ENCODE peak calls at places on chromosomes 13 and 19, in seven cellular contexts. F is amniotic stem cell, L is foreskin fibroblast, S is EL, G is lower lobe of right lung, A is C1 segment of cervical spinal cord, X is uterus. B is an unnamed sample.

GRCh38 chr19:14556662-14557188 is 15.1 kb downstream of the NDUFB7 start:
- DNase-seq in L (peak; percentile 92), G (peak; percentile 85), F (peak; percentile 60), X (peak; percentile 59), S (peak; percentile 76), A (peak; percentile 66), B (peak; percentile 74)

GRCh38 chr13:95447766-95448165 is 104.8 kb upstream of the CLDN10 start:
- DNase-seq in S (no peak), G (no peak), L (no peak), F (no peak), A (no peak), X (no peak), B (no peak)

GRCh38 chr13:30418075-30418715 is 4.1 kb upstream of the UBE2L5 start:
- DNase-seq in F (no peak), G (no peak), S (no peak), A (no peak), X (no peak), L (peak; percentile 61), B (no peak)

GRCh38 chr13:22061806-22062391 is 391.0 kb downstream of the FGF9 start:
- DNase-seq in A (no peak), G (no peak), F (no peak), X (no peak), L (no peak), S (no peak), B (no peak)

GRCh38 chr13:60583911-60584753 is 187.1 kb downstream of the TDRD3 start:
- DNase-seq in S (peak; percentile 47), A (no peak), F (no peak), X (peak; percentile 32), L (peak; percentile 58), G (no peak), B (peak; percentile 93)

GRCh38 chr19:33868821-33869412 is 72.2 kb downstream of the KCTD15 start:
- DNase-seq in A (peak; percentile 16), S (peak; percentile 30), X (peak; percentile 24), L (peak; percentile 77), F (no peak), G (no peak), B (no peak)

GRCh38 chr13:88857256-88857655 is 1186.1 kb downstream of the SLITRK5 start:
- DNase-seq in S (no peak), L (no peak), F (no peak), A (no peak), G (no peak), X (no peak), B (no peak)

GRCh38 chr19:40567040-40567749 is 9.5 kb upstream of the SHKBP1 start:
- DNase-seq in A (no peak), G (no peak), X (no peak), S (no peak), L (peak; percentile 57), F (no peak), B (no peak)

GRCh38 chr19:13404236-13404635 is 102.0 kb downstream of the CACNA1A start:
- DNase-seq in X (no peak), S (no peak), L (no peak), A (no peak), G (no peak), F (no peak), B (no peak)

GRCh38 chr19:42153606-42154405 is 21.6 kb upstream of the POU2F2 start:
- DNase-seq in F (no peak), A (no peak), S (no peak), X (no peak), L (no peak), G (no peak), B (no peak)

GRCh38 chr19:43562698-43563241 is 12.6 kb downstream of the XRCC1 start:
- DNase-seq in X (peak; percentile 36), F (no peak), S (peak; percentile 90), L (peak; percentile 36), G (peak; percentile 88), A (peak; percentile 43), B (peak; percentile 97)

GRCh38 chr19:11656535-11656934 is 59.3 kb downstream of the ZNF627 start:
- DNase-seq in F (no peak), L (no peak), A (no peak), G (no peak), X (no peak), S (no peak), B (no peak)

GRCh38 chr13:40340368-40341085 is 325.9 kb downstream of the FOXO1 start:
- DNase-seq in A (no peak), F (no peak), L (peak; percentile 10), X (no peak), S (peak; percentile 23), G (no peak), B (no peak)

GRCh38 chr19:18832331-18833140 is 777 bp downstream of the UPF1 start:
- DNase-seq in L (peak; percentile 58), S (peak; percentile 38), A (no peak), G (no peak), F (no peak), X (no peak), B (no peak)

GRCh38 chr19:55113570-55114039 is 3.8 kb downstream of the PPP1R12C start:
- DNase-seq in A (peak; percentile 16), F (peak; percentile 23), X (peak; percentile 96), S (peak; percentile 94), G (peak; percentile 81), L (peak; percentile 96), B (no peak)

GRCh38 chr13:78978381-78978998 is 319.5 kb upstream of the OBI1 start:
- DNase-seq in F (peak; percentile 30), X (no peak), A (no peak), S (peak; percentile 46), G (no peak), L (peak; percentile 33), B (peak; percentile 76)

GRCh38 chr19:3642987-3643386 is 16.4 kb upstream of the CACTIN start:
- DNase-seq in L (no peak), S (no peak), A (no peak), X (no peak), F (no peak), G (no peak), B (peak; percentile 36)

GRCh38 chr13:33274264-33274663 is 11.3 kb downstream of the STARD13 start:
- DNase-seq in G (no peak), A (no peak), X (no peak), F (no peak), S (peak; percentile 72), L (no peak), B (no peak)

GRCh38 chr19:43798546-43799409 is 3.5 kb downstream of the LYPD5 start:
- DNase-seq in F (no peak), G (peak; percentile 71), A (no peak), L (peak; percentile 40), S (peak; percentile 27), X (no peak), B (peak; percentile 39)

GRCh38 chr19:35015576-35016351 is 14.5 kb upstream of the SCN1B start:
- DNase-seq in G (no peak), X (peak; percentile 71), S (no peak), L (no peak), F (no peak), A (no peak), B (no peak)

GRCh38 chr13:106911602-106912001 is 343.7 kb upstream of the ARGLU1 start:
- DNase-seq in G (no peak), X (no peak), A (no peak), F (no peak), S (no peak), L (no peak), B (no peak)

GRCh38 chr19:12484371-12485322 is at the start of gene ZNF709:
- DNase-seq in S (peak; percentile 87), F (peak; percentile 75), L (peak; percentile 92), X (peak; percentile 93), A (peak; percentile 80), G (peak; percentile 88), B (peak; percentile 91)

GRCh38 chr19:10884273-10884672 is 12.9 kb downstream of the CARM1 start:
- DNase-seq in S (peak; percentile 76), G (no peak), L (peak; percentile 91), X (peak; percentile 45), F (peak; percentile 78), A (no peak), B (no peak)

GRCh38 chr13:97802213-97802612 is 151.3 kb upstream of the IPO5 start:
- DNase-seq in F (no peak), L (peak; percentile 13), G (no peak), X (no peak), A (no peak), S (no peak), B (no peak)

GRCh38 chr13:65472336-65472735 is 1757.8 kb downstream of the PCDH9 start:
- DNase-seq in S (peak; percentile 43), X (no peak), L (no peak), F (no peak), G (no peak), A (no peak), B (peak; percentile 32)

GRCh38 chr13:36131931-36132297 is 732 bp upstream of the DCLK1 start:
- DNase-seq in L (peak; percentile 66), F (no peak), S (no peak), G (peak; percentile 74), A (no peak), X (peak; percentile 64), B (no peak)